ENCODE peak calls at places on chromosome 9, in eight cellular contexts. D, U, G, M, T, Y, V and N are unnamed samples.

GRCh38 chr9:107999890-108000289 is 510.3 kb upstream of the KLF4 start:
- DNase-seq in D (no peak), U (no peak), G (no peak), M (peak), T (peak), Y (peak), V (no peak), N (no peak)

GRCh38 chr9:87441251-87441650 is 56.4 kb upstream of the DAPK1 start:
- DNase-seq in D (no peak), U (no peak), G (no peak), M (peak), T (peak), Y (no peak), V (no peak), N (no peak)

GRCh38 chr9:126043691-126044090 is 282.9 kb upstream of the MVB12B start:
- DNase-seq in D (no peak), U (no peak), G (no peak), M (peak), T (no peak), Y (no peak), V (no peak), N (no peak)

GRCh38 chr9:93133641-93134017 is 422 bp downstream of the NINJ1 start:
- DNase-seq in D (peak), U (no peak), G (peak), M (peak), T (peak), Y (peak), V (peak), N (peak)

GRCh38 chr9:125568616-125569015 is 138.4 kb downstream of the MAPKAP1 start:
- DNase-seq in D (no peak), U (no peak), G (no peak), M (peak), T (no peak), Y (no peak), V (no peak), N (no peak)

GRCh38 chr9:104914458-104914857 is 13.5 kb downstream of the ABCA1 start:
- DNase-seq in D (no peak), U (no peak), G (no peak), M (no peak), T (no peak), Y (no peak), V (no peak), N (no peak)

GRCh38 chr9:29691758-29692407 is 2118.6 kb upstream of the C9orf72 start:
- DNase-seq in D (no peak), U (no peak), G (peak), M (no peak), T (no peak), Y (peak), V (no peak), N (no peak)

GRCh38 chr9:133274236-133275104 is 531 bp downstream of the ABO start:
- DNase-seq in D (no peak), U (no peak), G (no peak), M (no peak), T (no peak), Y (no peak), V (no peak), N (no peak)

GRCh38 chr9:86585422-86586143 is 231.4 kb upstream of the TUT7 start:
- DNase-seq in D (no peak), U (no peak), G (peak), M (no peak), T (peak), Y (no peak), V (no peak), N (no peak)

GRCh38 chr9:123353041-123353440 is 3.0 kb upstream of the CRB2 start:
- DNase-seq in D (no peak), U (no peak), G (no peak), M (no peak), T (no peak), Y (no peak), V (no peak), N (no peak)

GRCh38 chr9:90979138-90979551 is 177.5 kb downstream of the SYK start:
- DNase-seq in D (no peak), U (no peak), G (no peak), M (no peak), T (peak), Y (peak), V (no peak), N (no peak)

GRCh38 chr9:5586391-5586802 is 42.5 kb upstream of the RIC1 start:
- DNase-seq in D (no peak), U (no peak), G (no peak), M (peak), T (no peak), Y (no peak), V (no peak), N (no peak)

GRCh38 chr9:124088476-124088837 is 76.9 kb downstream of the LHX2 start:
- DNase-seq in D (no peak), U (no peak), G (peak), M (no peak), T (no peak), Y (no peak), V (no peak), N (no peak)

GRCh38 chr9:120412425-120412951 is 167.5 kb downstream of the CDK5RAP2 start:
- DNase-seq in D (no peak), U (no peak), G (no peak), M (peak), T (no peak), Y (no peak), V (no peak), N (no peak)

GRCh38 chr9:27194401-27195091 is 85.5 kb downstream of the TEK start:
- DNase-seq in D (no peak), U (no peak), G (no peak), M (peak), T (peak), Y (no peak), V (no peak), N (no peak)

GRCh38 chr9:86578722-86579121 is 224.5 kb upstream of the TUT7 start:
- DNase-seq in D (no peak), U (no peak), G (no peak), M (no peak), T (no peak), Y (no peak), V (no peak), N (no peak)

GRCh38 chr9:15133488-15133887 is 173.5 kb downstream of the TTC39B start:
- DNase-seq in D (no peak), U (no peak), G (no peak), M (no peak), T (no peak), Y (no peak), V (no peak), N (no peak)

GRCh38 chr9:69085523-69086283 is 50.2 kb downstream of the FXN start:
- DNase-seq in D (no peak), U (no peak), G (no peak), M (peak), T (peak), Y (no peak), V (no peak), N (no peak)

GRCh38 chr9:95057121-95057520 is 260.4 kb downstream of the FANCC start:
- DNase-seq in D (no peak), U (no peak), G (no peak), M (no peak), T (no peak), Y (no peak), V (no peak), N (no peak)

GRCh38 chr9:6567140-6567591 is 78.4 kb downstream of the GLDC start:
- DNase-seq in D (no peak), U (no peak), G (no peak), M (peak), T (peak), Y (peak), V (no peak), N (no peak)

GRCh38 chr9:3906437-3907213 is 380.8 kb upstream of the RFX3 start:
- DNase-seq in D (no peak), U (no peak), G (no peak), M (peak), T (peak), Y (peak), V (no peak), N (no peak)

GRCh38 chr9:128101231-128101641 is 26.3 kb downstream of the PTGES2 start:
- DNase-seq in D (no peak), U (no peak), G (no peak), M (no peak), T (peak), Y (no peak), V (no peak), N (no peak)

GRCh38 chr9:89380437-89381307 is 62.4 kb downstream of the SECISBP2 start:
- DNase-seq in D (no peak), U (no peak), G (no peak), M (no peak), T (peak), Y (no peak), V (no peak), N (no peak)

GRCh38 chr9:76135902-76136301 is 245.4 kb downstream of the PCSK5 start:
- DNase-seq in D (no peak), U (no peak), G (no peak), M (no peak), T (no peak), Y (no peak), V (no peak), N (no peak)

GRCh38 chr9:10204276-10204675 is 408.5 kb downstream of the PTPRD start:
- DNase-seq in D (no peak), U (no peak), G (no peak), M (no peak), T (no peak), Y (no peak), V (no peak), N (no peak)

GRCh38 chr9:21155501-21155900 is 11.0 kb downstream of the IFNA21 start:
- DNase-seq in D (no peak), U (no peak), G (no peak), M (no peak), T (no peak), Y (no peak), V (no peak), N (no peak)